ENCODE peak calls at places on chromosomes 2 and 18, in ten cellular contexts. P, J, N, Q, U, V, A, E, Y and G are unnamed samples.

GRCh38 chr18:600107-600506 is 3.3 kb downstream of the CLUL1 start:
- DNase-seq in V (no peak), Y (no peak), P (no peak), U (no peak), Q (no peak), A (no peak), E (no peak), J (no peak), N (no peak), G (no peak)

GRCh38 chr18:70422061-70422965 is 133.5 kb downstream of the SOCS6 start:
- DNase-seq in Q (no peak), P (peak), Y (peak), A (no peak), E (peak), N (no peak), U (no peak), V (peak), J (peak), G (peak)

GRCh38 chr2:239245872-239246701 is 154.7 kb downstream of the HDAC4 start:
- DNase-seq in J (no peak), Y (no peak), N (no peak), E (no peak), U (no peak), A (no peak), P (no peak), V (no peak), Q (no peak), G (no peak)

GRCh38 chr18:67260841-67261240 is 255.7 kb downstream of the DSEL start:
- DNase-seq in Y (no peak), J (peak), A (no peak), P (no peak), V (no peak), E (no peak), U (no peak), Q (no peak), N (no peak), G (no peak)

GRCh38 chr2:149903626-149904025 is 316.1 kb upstream of the MMADHC start:
- DNase-seq in U (no peak), J (peak), Q (no peak), Y (no peak), V (no peak), A (no peak), E (no peak), N (no peak), P (peak), G (no peak)

GRCh38 chr2:127174977-127175376 is 45.1 kb downstream of the CYP27C1 start:
- DNase-seq in U (no peak), A (no peak), Y (no peak), J (peak), E (no peak), V (no peak), Q (no peak), N (no peak), P (peak), G (no peak)

GRCh38 chr2:26298286-26298637 is 47.7 kb upstream of the SELENOI start:
- DNase-seq in E (no peak), Q (no peak), P (no peak), J (no peak), N (no peak), A (no peak), V (no peak), U (no peak), Y (no peak), G (no peak)

GRCh38 chr18:5294113-5294617 is 1.4 kb downstream of the ZBTB14 start:
- DNase-seq in E (peak), Q (peak), A (no peak), U (peak), Y (no peak), J (peak), N (no peak), V (no peak), P (no peak), G (no peak)

GRCh38 chr2:237870754-237871651 is 11.6 kb downstream of the RAMP1 start:
- DNase-seq in Y (no peak), A (no peak), J (no peak), N (no peak), E (no peak), P (no peak), V (no peak), U (no peak), Q (no peak), G (no peak)